ENCODE peak calls at places on chromosomes 11 and 22, in four cellular contexts. N is neural progenitor cell, K is trophoblast cell, P is SK-N-SH. I is an unnamed sample.

GRCh38 chr22:44659140-44659539 is 42.9 kb upstream of the PRR5 start:
- DNase-seq in P (peak; percentile 67), N (no peak), K (no peak), I (no peak)

GRCh38 chr11:76314741-76315090 is 66.2 kb downstream of the THAP12 start:
- DNase-seq in K (peak; percentile 36), N (no peak), P (no peak), I (no peak)

GRCh38 chr11:117477721-117478120 is 150.1 kb downstream of the CEP164 start:
- DNase-seq in K (no peak), N (no peak), P (no peak), I (no peak)

GRCh38 chr11:94739331-94739730 is 28.8 kb upstream of the AMOTL1 start:
- DNase-seq in P (no peak), K (no peak), N (peak; percentile 6), I (no peak)

GRCh38 chr11:77046060-77046501 is 11.9 kb downstream of the B3GNT6 start:
- DNase-seq in K (peak; percentile 50), P (peak; percentile 92), N (peak; percentile 76), I (peak; percentile 74)

GRCh38 chr11:116601734-116602636 is 170.8 kb downstream of the BUD13 start:
- DNase-seq in N (no peak), P (no peak), K (peak; percentile 34), I (no peak)

GRCh38 chr11:69878927-69879733 is 59.9 kb upstream of the FGF3 start:
- DNase-seq in K (no peak), P (peak; percentile 34), N (no peak), I (no peak)

GRCh38 chr11:391117-392017 is 2.6 kb upstream of the PKP3 start:
- DNase-seq in N (no peak), P (no peak), K (no peak), I (no peak)

GRCh38 chr11:105573091-105573490 is 36.8 kb upstream of the GRIA4 start:
- DNase-seq in N (no peak), P (no peak), K (no peak), I (no peak)

GRCh38 chr22:26707581-26707980 is 50.2 kb downstream of the MIAT start:
- DNase-seq in P (no peak), N (no peak), K (no peak), I (no peak)

GRCh38 chr22:38733329-38734202 is 22.2 kb downstream of the SUN2 start:
- DNase-seq in P (peak; percentile 74), K (peak; percentile 50), N (peak; percentile 70), I (peak; percentile 76)

GRCh38 chr11:15807827-15808226 is 548.5 kb downstream of the SOX6 start:
- DNase-seq in N (no peak), P (no peak), K (peak; percentile 56), I (no peak)

GRCh38 chr11:12539570-12539969 is 134.7 kb upstream of the TEAD1 start:
- DNase-seq in P (no peak), K (peak; percentile 40), N (no peak), I (no peak)

GRCh38 chr11:46728659-46729040 is 9.6 kb downstream of the F2 start:
- DNase-seq in K (no peak), N (no peak), P (no peak), I (no peak)

GRCh38 chr11:78841451-78842060 is 266.9 kb upstream of the NARS2 start:
- DNase-seq in K (no peak), P (no peak), N (no peak), I (no peak)

GRCh38 chr11:57248780-57249383 is 11.8 kb upstream of the APLNR start:
- DNase-seq in P (peak; percentile 82), N (peak; percentile 89), K (peak; percentile 61), I (peak; percentile 61)

GRCh38 chr11:83238111-83238510 is 44.6 kb downstream of the ANKRD42 start:
- DNase-seq in N (no peak), K (no peak), P (no peak), I (no peak)

GRCh38 chr11:119024430-119025098 is 6.0 kb downstream of the TRAPPC4 start:
- DNase-seq in N (no peak), P (no peak), K (peak; percentile 42), I (no peak)

GRCh38 chr11:32152821-32153220 is 61.9 kb downstream of the RCN1 start:
- DNase-seq in N (no peak), K (no peak), P (no peak), I (no peak)

GRCh38 chr11:74446445-74446844 is 20.9 kb downstream of the KCNE3 start:
- DNase-seq in K (no peak), P (peak; percentile 70), N (no peak), I (no peak)

GRCh38 chr11:48007677-48008076 is 27.3 kb downstream of the PTPRJ start:
- DNase-seq in K (peak; percentile 29), P (no peak), N (no peak), I (no peak)

GRCh38 chr22:43867839-43868652 is 5.7 kb upstream of the SULT4A1 start:
- DNase-seq in N (peak; percentile 94), P (no peak), K (peak; percentile 72), I (peak; percentile 34)

GRCh38 chr11:85822814-85823213 is 11.9 kb upstream of the SYTL2 start:
- DNase-seq in P (no peak), K (no peak), N (no peak), I (no peak)

GRCh38 chr11:83235825-83236224 is 42.3 kb downstream of the ANKRD42 start:
- DNase-seq in N (no peak), P (no peak), K (no peak), I (no peak)

GRCh38 chr11:115264278-115264677 is 239.9 kb downstream of the CADM1 start:
- DNase-seq in P (no peak), K (no peak), N (no peak), I (no peak)

GRCh38 chr11:71449596-71449995 is 1.4 kb upstream of the DHCR7 start:
- DNase-seq in N (peak; percentile 8), P (no peak), K (no peak), I (no peak)

GRCh38 chr22:30749272-30749671 is 54.6 kb downstream of the OSBP2 start:
- DNase-seq in K (no peak), N (no peak), P (no peak), I (no peak)

GRCh38 chr11:134516529-134516928 is 104.5 kb upstream of the B3GAT1 start:
- DNase-seq in N (peak; percentile 58), K (no peak), P (peak; percentile 52), I (no peak)

GRCh38 chr11:95917188-95918036 is 6.5 kb downstream of the MTMR2 start:
- DNase-seq in N (no peak), P (peak; percentile 24), K (no peak), I (no peak)

GRCh38 chr11:125925247-125925740 is 20.6 kb upstream of the VSIG10L2 start:
- DNase-seq in K (no peak), P (no peak), N (no peak), I (peak; percentile 48)

GRCh38 chr22:48754611-48755331 is 1072.9 kb downstream of the BRD1 start:
- DNase-seq in K (no peak), P (no peak), N (no peak), I (peak; percentile 6)

GRCh38 chr11:59822989-59823566 is 12.5 kb upstream of the MRPL16 start:
- DNase-seq in P (peak; percentile 53), N (peak; percentile 66), K (peak; percentile 72), I (peak; percentile 50)

GRCh38 chr11:9651481-9651880 is 12.4 kb upstream of the SWAP70 start:
- DNase-seq in P (no peak), K (peak; percentile 57), N (no peak), I (no peak)

GRCh38 chr11:64739871-64740270 is 4.1 kb downstream of the RASGRP2 start:
- DNase-seq in P (no peak), K (no peak), N (no peak), I (no peak)
- H3K9ac ChIP-seq in P (no peak overlapping the region), K (no peak overlapping the region), N (no peak overlapping the region), I (no peak overlapping the region)

DNA sequence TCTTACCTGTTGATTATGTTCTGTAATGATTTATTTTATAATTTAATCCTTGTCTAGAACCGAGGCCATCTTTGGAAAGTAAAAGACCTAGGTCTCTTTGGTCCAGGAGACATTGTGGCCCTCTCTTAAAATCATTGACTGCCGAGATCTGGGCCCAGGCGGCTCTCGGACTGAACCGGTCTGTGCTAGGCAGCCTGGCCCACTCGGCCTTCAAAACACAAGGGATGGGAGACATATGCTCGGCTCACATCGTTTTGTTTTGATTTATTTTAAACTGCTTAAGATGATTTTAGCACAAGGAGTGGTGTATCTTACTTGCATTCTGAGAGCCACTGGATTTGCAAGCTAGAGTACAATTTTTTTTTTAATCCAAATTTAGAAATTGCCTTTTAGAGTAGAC is 80.2 kb upstream of the WNT7B start:
- DNase-seq in K (no peak), N (no peak), P (no peak), I (no peak)
- H3K9ac ChIP-seq in K (no peak overlapping the region), N (no peak overlapping the region), P (peak overlapping the region; percentile 97), I (peak overlapping the region; percentile 58)

DNA sequence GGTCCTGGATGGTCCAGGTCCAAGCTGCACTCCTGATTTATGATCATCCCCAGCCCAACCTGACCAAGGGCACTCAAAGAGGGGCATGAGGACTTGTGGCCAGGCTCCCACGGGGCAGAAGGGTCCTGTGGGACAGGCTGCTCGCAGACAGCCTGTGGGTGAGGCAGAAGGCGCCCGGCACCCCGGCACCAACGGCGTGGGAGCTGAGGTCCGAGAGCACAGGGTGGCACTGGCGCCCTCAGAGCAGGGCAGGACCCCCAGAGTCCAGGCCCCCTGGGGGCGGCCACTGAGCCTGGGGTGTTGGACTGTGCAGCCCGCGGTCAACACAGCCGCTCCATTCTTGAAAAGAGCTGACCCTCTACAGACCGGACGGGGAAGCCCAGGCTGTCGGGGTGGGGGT is 3.3 kb downstream of the IL17REL start:
- DNase-seq in K (no peak), P (peak; percentile 30), N (no peak), I (no peak)
- H3K9ac ChIP-seq in K (no peak overlapping the region), P (no peak overlapping the region), N (no peak overlapping the region), I (no peak overlapping the region)

GRCh38 chr22:17972385-17973181 is 51.8 kb downstream of the MICAL3 start:
- DNase-seq in K (peak; percentile 86), P (no peak), N (peak; percentile 32), I (no peak)

GRCh38 chr22:17969732-17970131 is 54.6 kb downstream of the MICAL3 start:
- DNase-seq in K (peak; percentile 97), N (no peak), P (no peak), I (no peak)

GRCh38 chr22:17968126-17968525 is 56.2 kb downstream of the MICAL3 start:
- DNase-seq in K (no peak), P (no peak), N (no peak), I (no peak)

GRCh38 chr22:17971711-17972110 is 52.6 kb downstream of the MICAL3 start:
- DNase-seq in N (no peak), K (no peak), P (no peak), I (no peak)

DNA sequence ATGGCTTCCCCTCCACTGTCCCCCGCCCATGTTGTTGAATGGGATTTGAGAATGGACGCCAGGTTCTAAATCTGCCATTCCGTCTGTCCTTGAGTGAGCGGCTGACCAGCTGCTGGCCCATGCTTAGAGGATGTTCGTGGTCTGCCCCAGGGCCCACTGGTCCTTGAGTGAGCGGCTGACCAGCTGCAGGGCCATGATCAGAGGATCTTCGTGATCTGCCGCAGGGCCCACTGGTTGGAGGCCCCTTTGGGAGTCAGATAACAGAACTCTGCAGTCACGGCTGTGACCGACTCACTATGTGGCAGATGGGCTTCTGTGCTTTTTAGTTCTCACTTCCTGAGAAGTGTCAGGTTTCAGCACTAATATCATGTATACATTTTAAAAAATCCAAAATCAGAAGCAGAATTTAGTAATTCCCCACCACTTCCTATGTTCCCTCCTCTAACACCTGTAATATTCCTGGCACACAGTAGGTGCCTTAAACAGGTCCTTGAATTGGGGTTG is 54.1 kb downstream of the MICAL3 start:
- DNase-seq in K (peak; percentile 56), N (no peak), P (no peak), I (no peak)
- H3K9ac ChIP-seq in K (no peak overlapping the region), N (no peak overlapping the region), P (peak overlapping the region; percentile 49), I (no peak overlapping the region)

GRCh38 chr22:20180245-20180630 is 29.4 kb upstream of the CCDC188 start:
- DNase-seq in K (no peak), N (peak; percentile 49), P (peak; percentile 62), I (no peak)
- H3K9ac ChIP-seq in K (no peak overlapping the region), N (no peak overlapping the region), P (no peak overlapping the region), I (no peak overlapping the region)